ENCODE peak calls at places on chromosomes 1 and 21, in nine cellular contexts. U, H, E, W, D, S, M, R and N are unnamed samples.

GRCh38 chr1:3312894-3313578 is 141.4 kb upstream of the ARHGEF16 start:
- DNase-seq in S (peak), U (peak), H (no peak), W (peak), E (peak), D (no peak), R (peak), M (peak), N (peak)

GRCh38 chr1:162248854-162249535 is 127.7 kb downstream of the SPATA46 start:
- DNase-seq in D (no peak), E (no peak), W (no peak), R (no peak), U (no peak), M (no peak), S (no peak), H (no peak), N (peak)

GRCh38 chr1:153968000-153968363 is 280 bp downstream of the CREB3L4 start:
- DNase-seq in M (no peak), S (no peak), D (no peak), E (no peak), H (no peak), U (peak), W (no peak), R (no peak), N (no peak)

GRCh38 chr1:204621996-204622395 is 63.5 kb downstream of the LRRN2 start:
- DNase-seq in U (no peak), H (no peak), S (no peak), R (no peak), D (no peak), W (no peak), E (no peak), M (no peak), N (no peak)

GRCh38 chr21:26952274-26953066 is 14.4 kb downstream of the ADAMTS5 start:
- DNase-seq in R (no peak), E (no peak), W (no peak), M (no peak), U (no peak), S (no peak), D (no peak), H (no peak), N (no peak)

GRCh38 chr1:23561813-23562100 is 2.5 kb upstream of the ID3 start:
- DNase-seq in W (no peak), E (no peak), S (no peak), R (no peak), H (no peak), D (no peak), U (no peak), M (no peak), N (no peak)

GRCh38 chr1:202184750-202185460 is 8.7 kb upstream of the LGR6 start:
- DNase-seq in S (peak), E (peak), D (peak), R (peak), M (peak), U (peak), H (peak), W (peak), N (peak)

GRCh38 chr1:109084563-109085517 is 5.7 kb upstream of the TMEM167B start:
- DNase-seq in S (no peak), W (no peak), M (no peak), R (no peak), D (no peak), E (no peak), H (no peak), U (no peak), N (no peak)

GRCh38 chr1:7509593-7509992 is 261.5 kb upstream of the VAMP3 start:
- DNase-seq in W (no peak), R (no peak), S (no peak), E (no peak), H (no peak), M (no peak), U (no peak), D (no peak), N (no peak)

GRCh38 chr1:1630191-1630964 is 1.6 kb upstream of the MMP23B start:
- DNase-seq in W (no peak), S (peak), U (peak), R (peak), D (peak), M (no peak), H (no peak), E (peak), N (peak)

GRCh38 chr1:215748431-215748830 is 181.3 kb downstream of the KCTD3 start:
- DNase-seq in U (no peak), E (no peak), M (no peak), H (no peak), W (no peak), D (no peak), R (no peak), S (no peak), N (no peak)

GRCh38 chr1:176843352-176844297 is 320.9 kb downstream of the ASTN1 start:
- DNase-seq in D (peak), E (no peak), U (peak), S (no peak), R (no peak), M (peak), H (no peak), W (peak), N (no peak)

GRCh38 chr1:172960454-172961208 is 90.1 kb downstream of the TNFSF18 start:
- DNase-seq in M (no peak), W (no peak), R (no peak), H (no peak), D (no peak), E (no peak), U (no peak), S (no peak), N (no peak)

GRCh38 chr1:204223129-204223860 is 9.5 kb upstream of the GOLT1A start:
- DNase-seq in H (no peak), R (no peak), U (no peak), W (no peak), M (no peak), D (no peak), E (peak), S (no peak), N (no peak)

GRCh38 chr1:215192306-215192705 is 109.8 kb downstream of the KCNK2 start:
- DNase-seq in D (no peak), U (no peak), W (peak), H (no peak), S (no peak), R (no peak), E (no peak), M (no peak), N (no peak)

GRCh38 chr1:118989878-118990378 is 1.8 kb upstream of the TBX15 start:
- DNase-seq in E (no peak), S (no peak), R (no peak), U (no peak), W (no peak), D (no peak), M (no peak), H (peak), N (no peak)

GRCh38 chr1:67434491-67434890 is 4.3 kb upstream of the SERBP1 start:
- DNase-seq in H (no peak), E (no peak), W (no peak), R (no peak), D (no peak), M (no peak), S (no peak), U (no peak), N (no peak)

GRCh38 chr1:21641076-21641475 is 28.1 kb downstream of the RAP1GAP start:
- DNase-seq in M (no peak), R (no peak), H (no peak), W (no peak), D (no peak), S (no peak), U (no peak), E (no peak), N (no peak)

GRCh38 chr1:237018896-237019295 is 14.7 kb upstream of the MT1HL1 start:
- DNase-seq in S (no peak), H (no peak), M (no peak), W (no peak), D (no peak), U (no peak), E (no peak), R (no peak), N (no peak)

GRCh38 chr1:24413350-24414163 is at the start of gene STPG1:
- DNase-seq in S (peak), D (peak), E (peak), W (no peak), R (peak), U (peak), H (peak), M (peak), N (peak)

GRCh38 chr1:191371626-191372025 is 786.6 kb upstream of the RGS18 start:
- DNase-seq in R (no peak), E (no peak), S (no peak), U (no peak), D (no peak), W (no peak), M (no peak), H (no peak), N (no peak)

GRCh38 chr1:212520746-212521145 is 87.8 kb upstream of the ATF3 start:
- DNase-seq in R (no peak), E (no peak), W (no peak), U (no peak), D (no peak), S (no peak), M (no peak), H (no peak), N (no peak)

GRCh38 chr21:31329431-31330143 is 14.5 kb downstream of the TIAM1 start:
- DNase-seq in U (no peak), E (no peak), R (no peak), M (no peak), D (no peak), S (no peak), W (no peak), H (no peak), N (no peak)

GRCh38 chr1:151981178-151981525 is 12.5 kb downstream of the S100A10 start:
- DNase-seq in H (no peak), D (no peak), W (no peak), R (no peak), U (no peak), S (no peak), E (no peak), M (no peak), N (no peak)

GRCh38 chr1:30101016-30101415 is 622.4 kb downstream of the MATN1 start:
- DNase-seq in H (no peak), U (no peak), W (no peak), S (no peak), D (no peak), R (no peak), M (no peak), E (no peak), N (no peak)

GRCh38 chr1:152185544-152186391 is 26.7 kb upstream of the RPTN start:
- DNase-seq in U (peak), R (no peak), E (no peak), W (no peak), S (peak), M (no peak), H (no peak), D (peak), N (no peak)

GRCh38 chr1:72371259-72372035 is 89.1 kb upstream of the NEGR1 start:
- DNase-seq in U (no peak), S (no peak), W (no peak), D (no peak), M (no peak), H (no peak), R (no peak), E (no peak), N (no peak)

GRCh38 chr1:233367057-233367759 is 39.7 kb downstream of the MAP3K21 start:
- DNase-seq in W (no peak), H (no peak), D (no peak), M (no peak), U (no peak), S (no peak), E (no peak), R (no peak), N (no peak)

GRCh38 chr1:103108525-103109150 is 316 bp upstream of the COL11A1 start:
- DNase-seq in H (no peak), M (peak), E (no peak), D (no peak), R (no peak), S (no peak), W (peak), U (peak), N (peak)

GRCh38 chr21:37916795-37917142 is 512 bp upstream of the KCNJ6 start:
- DNase-seq in S (no peak), D (no peak), E (no peak), W (no peak), M (peak), R (no peak), U (no peak), H (no peak), N (no peak)

GRCh38 chr1:5267603-5268235 is 613.3 kb downstream of the AJAP1 start:
- DNase-seq in M (no peak), H (no peak), E (no peak), U (no peak), D (no peak), W (no peak), S (no peak), R (no peak), N (no peak)

GRCh38 chr1:149962039-149962647 is 25.5 kb upstream of the MTMR11 start:
- DNase-seq in E (no peak), D (peak), R (peak), U (no peak), W (peak), M (no peak), H (peak), S (peak), N (no peak)

GRCh38 chr21:32457962-32458361 is 45.5 kb downstream of the EVA1C start:
- DNase-seq in U (no peak), M (no peak), E (no peak), H (no peak), W (no peak), D (no peak), R (no peak), S (no peak), N (no peak)

GRCh38 chr21:35142036-35142825 is 93.1 kb upstream of the RUNX1 start:
- DNase-seq in D (no peak), U (no peak), W (no peak), H (no peak), S (no peak), E (no peak), R (no peak), M (no peak), N (no peak)

GRCh38 chr1:64540265-64540791 is 70.4 kb downstream of the CACHD1 start:
- DNase-seq in W (no peak), E (no peak), S (no peak), D (no peak), M (no peak), R (no peak), H (no peak), U (no peak), N (no peak)

GRCh38 chr1:69290266-69290665 is 277.5 kb upstream of the LRRC7 start:
- DNase-seq in W (peak), M (no peak), D (no peak), U (no peak), R (no peak), E (no peak), S (no peak), H (no peak), N (no peak)

GRCh38 chr1:56821462-56821797 is 2.2 kb upstream of the FYB2 start:
- DNase-seq in R (no peak), U (no peak), S (no peak), D (no peak), W (no peak), M (no peak), E (no peak), H (no peak), N (no peak)

GRCh38 chr1:59146056-59146455 is 150.8 kb upstream of the FGGY start:
- DNase-seq in S (no peak), E (no peak), U (no peak), M (no peak), R (no peak), H (no peak), D (no peak), W (no peak), N (no peak)

GRCh38 chr1:184482113-184482512 is 95.3 kb downstream of the C1orf21 start:
- DNase-seq in W (no peak), R (no peak), M (no peak), S (no peak), U (peak), E (no peak), H (no peak), D (no peak), N (no peak)